ENCODE peak calls at places on chromosomes 13 and 19, in four cellular contexts. Z is stimulated activated naive CD8-positive, alpha-beta T cell treated with anti-CD3 and anti-CD28 coated beads, Interleukin-15, amount 100 ng/mL, for 72 hours; S is NCI-H69; V is Peyer's patch. D is an unnamed sample.

GRCh38 chr19:3365447-3366103 is 808 bp upstream of the NFIC start:
- DNase-seq in Z (no peak), V (peak; percentile 70), S (peak; percentile 87), D (peak; percentile 57)

GRCh38 chr13:75220238-75220542 is 261.8 kb downstream of the TBC1D4 start:
- DNase-seq in S (no peak), Z (no peak), V (no peak), D (no peak)

GRCh38 chr13:38872693-38873092 is 117.9 kb downstream of the STOML3 start:
- DNase-seq in S (peak; percentile 73), Z (peak; percentile 33), V (peak; percentile 47), D (peak; percentile 63)

GRCh38 chr13:105804561-105805190 is 730.8 kb downstream of the EFNB2 start:
- DNase-seq in S (no peak), V (no peak), Z (no peak), D (no peak)

GRCh38 chr13:27005556-27005955 is 166.1 kb downstream of the USP12 start:
- DNase-seq in V (no peak), S (peak; percentile 49), Z (no peak), D (peak; percentile 26)

GRCh38 chr13:110676511-110677204 is 29.3 kb downstream of the CARS2 start:
- DNase-seq in S (no peak), Z (no peak), V (peak; percentile 75), D (no peak)

GRCh38 chr19:34337747-34338146 is 27.2 kb upstream of the GPI start:
- DNase-seq in V (peak; percentile 77), S (no peak), Z (no peak), D (no peak)

GRCh38 chr13:113905018-113905417 is 41.1 kb upstream of the GAS6 start:
- DNase-seq in Z (no peak), S (no peak), V (no peak), D (no peak)

GRCh38 chr19:35643255-35644205 is 2.0 kb downstream of the ETV2 start:
- DNase-seq in Z (peak; percentile 92), V (peak; percentile 94), S (peak; percentile 94), D (peak; percentile 97)

GRCh38 chr19:17211547-17212446 is 3.4 kb upstream of the USE1 start:
- DNase-seq in V (no peak), Z (no peak), S (no peak), D (no peak)

GRCh38 chr13:109698779-109699178 is 87.6 kb downstream of the IRS2 start:
- DNase-seq in Z (no peak), V (no peak), S (no peak), D (no peak)

GRCh38 chr13:20397896-20398295 is 127.8 kb downstream of the CRYL1 start:
- DNase-seq in Z (no peak), S (no peak), V (no peak), D (no peak)

GRCh38 chr13:77506874-77507273 is 28.6 kb upstream of the SCEL start:
- DNase-seq in S (peak; percentile 12), Z (no peak), V (no peak), D (no peak)

GRCh38 chr13:83810136-83810535 is 72.1 kb downstream of the SLITRK1 start:
- DNase-seq in S (no peak), V (no peak), Z (no peak), D (no peak)

D was measured in DMS53.